ENCODE peak calls at places on chromosome 2, in seven cellular contexts. One of them, this sample, is unnamed.

GRCh38 chr2:240467149-240467642 is 31.7 kb downstream of the GPC1 start:
- DNase-seq in ascending aorta: no peak
- DNase-seq in choroid plexus epithelial cell: no peak
- DNase-seq in HuH-7.5: no peak
- DNase-seq in left lobe of liver: no peak
- DNase-seq in HCT116: no peak
- DNase-seq in Kasumi-1: no peak
- DNase-seq in this sample: no peak

GRCh38 chr2:231212329-231212845 is 14.0 kb downstream of the ARMC9 start:
- DNase-seq in ascending aorta: no peak
- DNase-seq in choroid plexus epithelial cell: peak
- DNase-seq in HuH-7.5: no peak
- DNase-seq in left lobe of liver: no peak
- DNase-seq in HCT116: no peak
- DNase-seq in Kasumi-1: no peak
- DNase-seq in this sample: no peak

GRCh38 chr2:46097714-46098480 is 199.3 kb upstream of the EPAS1 start:
- DNase-seq in ascending aorta: peak
- DNase-seq in choroid plexus epithelial cell: peak
- DNase-seq in HuH-7.5: no peak
- DNase-seq in left lobe of liver: no peak
- DNase-seq in HCT116: peak
- DNase-seq in Kasumi-1: no peak
- DNase-seq in this sample: no peak

GRCh38 chr2:113132622-113133021 is 5.2 kb downstream of the IL1RN start:
- DNase-seq in ascending aorta: peak
- DNase-seq in choroid plexus epithelial cell: no peak
- DNase-seq in HuH-7.5: no peak
- DNase-seq in left lobe of liver: peak
- DNase-seq in HCT116: no peak
- DNase-seq in Kasumi-1: no peak
- DNase-seq in this sample: peak

GRCh38 chr2:223563462-223563861 is 38.7 kb downstream of the SCG2 start:
- DNase-seq in ascending aorta: no peak
- DNase-seq in choroid plexus epithelial cell: peak
- DNase-seq in HuH-7.5: peak
- DNase-seq in left lobe of liver: no peak
- DNase-seq in HCT116: peak
- DNase-seq in Kasumi-1: no peak
- DNase-seq in this sample: no peak

GRCh38 chr2:141554810-141555209 is 576.0 kb downstream of the LRP1B start:
- DNase-seq in ascending aorta: no peak
- DNase-seq in choroid plexus epithelial cell: peak
- DNase-seq in HuH-7.5: no peak
- DNase-seq in left lobe of liver: no peak
- DNase-seq in HCT116: peak
- DNase-seq in Kasumi-1: peak
- DNase-seq in this sample: no peak

GRCh38 chr2:191679818-191680600 is 2.1 kb downstream of the NABP1 start:
- DNase-seq in ascending aorta: no peak
- DNase-seq in choroid plexus epithelial cell: peak
- DNase-seq in HuH-7.5: no peak
- DNase-seq in left lobe of liver: no peak
- DNase-seq in HCT116: peak
- DNase-seq in Kasumi-1: peak
- DNase-seq in this sample: no peak

GRCh38 chr2:70548233-70548632 is 5.4 kb downstream of the TGFA start:
- DNase-seq in ascending aorta: no peak
- DNase-seq in choroid plexus epithelial cell: no peak
- DNase-seq in HuH-7.5: no peak
- DNase-seq in left lobe of liver: no peak
- DNase-seq in HCT116: no peak
- DNase-seq in Kasumi-1: no peak
- DNase-seq in this sample: no peak

GRCh38 chr2:74772071-74772470 is 61.9 kb upstream of the HK2 start:
- DNase-seq in ascending aorta: no peak
- DNase-seq in choroid plexus epithelial cell: peak
- DNase-seq in HuH-7.5: no peak
- DNase-seq in left lobe of liver: no peak
- DNase-seq in HCT116: no peak
- DNase-seq in Kasumi-1: no peak
- DNase-seq in this sample: no peak

GRCh38 chr2:224837558-224837957 is 121.4 kb upstream of the CCDC195 start:
- DNase-seq in ascending aorta: no peak
- DNase-seq in choroid plexus epithelial cell: peak
- DNase-seq in HuH-7.5: no peak
- DNase-seq in left lobe of liver: no peak
- DNase-seq in HCT116: no peak
- DNase-seq in Kasumi-1: no peak
- DNase-seq in this sample: no peak

GRCh38 chr2:163682695-163683094 is 53.1 kb downstream of the FIGN start:
- DNase-seq in ascending aorta: no peak
- DNase-seq in choroid plexus epithelial cell: peak
- DNase-seq in HuH-7.5: no peak
- DNase-seq in left lobe of liver: no peak
- DNase-seq in HCT116: no peak
- DNase-seq in Kasumi-1: peak
- DNase-seq in this sample: no peak

GRCh38 chr2:8457620-8458255 is 224.1 kb upstream of the ID2 start:
- DNase-seq in ascending aorta: no peak
- DNase-seq in choroid plexus epithelial cell: no peak
- DNase-seq in HuH-7.5: peak
- DNase-seq in left lobe of liver: peak
- DNase-seq in HCT116: no peak
- DNase-seq in Kasumi-1: no peak
- DNase-seq in this sample: no peak

GRCh38 chr2:146804288-146804687 is 1040.5 kb upstream of the ACVR2A start:
- DNase-seq in ascending aorta: no peak
- DNase-seq in choroid plexus epithelial cell: no peak
- DNase-seq in HuH-7.5: no peak
- DNase-seq in left lobe of liver: no peak
- DNase-seq in HCT116: no peak
- DNase-seq in Kasumi-1: no peak
- DNase-seq in this sample: no peak

GRCh38 chr2:184261818-184262217 is 336.5 kb upstream of the ZNF804A start:
- DNase-seq in ascending aorta: no peak
- DNase-seq in choroid plexus epithelial cell: no peak
- DNase-seq in HuH-7.5: no peak
- DNase-seq in left lobe of liver: peak
- DNase-seq in HCT116: no peak
- DNase-seq in Kasumi-1: no peak
- DNase-seq in this sample: no peak

GRCh38 chr2:187187521-187187920 is 260.5 kb downstream of the CALCRL start:
- DNase-seq in ascending aorta: no peak
- DNase-seq in choroid plexus epithelial cell: no peak
- DNase-seq in HuH-7.5: no peak
- DNase-seq in left lobe of liver: no peak
- DNase-seq in HCT116: no peak
- DNase-seq in Kasumi-1: no peak
- DNase-seq in this sample: no peak

GRCh38 chr2:15730545-15731212 is 139.0 kb downstream of the DDX1 start:
- DNase-seq in ascending aorta: peak
- DNase-seq in choroid plexus epithelial cell: peak
- DNase-seq in HuH-7.5: peak
- DNase-seq in left lobe of liver: peak
- DNase-seq in HCT116: peak
- DNase-seq in Kasumi-1: no peak
- DNase-seq in this sample: peak

GRCh38 chr2:2871480-2872308 is 505.9 kb downstream of the EIPR1 start:
- DNase-seq in ascending aorta: no peak
- DNase-seq in choroid plexus epithelial cell: no peak
- DNase-seq in HuH-7.5: no peak
- DNase-seq in left lobe of liver: no peak
- DNase-seq in HCT116: no peak
- DNase-seq in Kasumi-1: no peak
- DNase-seq in this sample: no peak

GRCh38 chr2:54207666-54208195 is 48.3 kb downstream of the TSPYL6 start:
- DNase-seq in ascending aorta: no peak
- DNase-seq in choroid plexus epithelial cell: peak
- DNase-seq in HuH-7.5: peak
- DNase-seq in left lobe of liver: no peak
- DNase-seq in HCT116: no peak
- DNase-seq in Kasumi-1: no peak
- DNase-seq in this sample: no peak

GRCh38 chr2:70890469-70891065 is 45.1 kb upstream of the ATP6V1B1 start:
- DNase-seq in ascending aorta: no peak
- DNase-seq in choroid plexus epithelial cell: no peak
- DNase-seq in HuH-7.5: no peak
- DNase-seq in left lobe of liver: no peak
- DNase-seq in HCT116: no peak
- DNase-seq in Kasumi-1: no peak
- DNase-seq in this sample: no peak

GRCh38 chr2:10473121-10473756 is 25.1 kb upstream of the ODC1 start:
- DNase-seq in ascending aorta: no peak
- DNase-seq in choroid plexus epithelial cell: no peak
- DNase-seq in HuH-7.5: no peak
- DNase-seq in left lobe of liver: no peak
- DNase-seq in HCT116: no peak
- DNase-seq in Kasumi-1: no peak
- DNase-seq in this sample: no peak

GRCh38 chr2:223751012-223751411 is 86.4 kb downstream of the AP1S3 start:
- DNase-seq in ascending aorta: no peak
- DNase-seq in choroid plexus epithelial cell: peak
- DNase-seq in HuH-7.5: no peak
- DNase-seq in left lobe of liver: no peak
- DNase-seq in HCT116: no peak
- DNase-seq in Kasumi-1: no peak
- DNase-seq in this sample: peak

GRCh38 chr2:240055177-240055917 is 2.0 kb upstream of the OR6B3 start:
- DNase-seq in ascending aorta: no peak
- DNase-seq in choroid plexus epithelial cell: no peak
- DNase-seq in HuH-7.5: no peak
- DNase-seq in left lobe of liver: no peak
- DNase-seq in HCT116: no peak
- DNase-seq in Kasumi-1: no peak
- DNase-seq in this sample: no peak

GRCh38 chr2:222284466-222284865 is 14.3 kb downstream of the PAX3 start:
- DNase-seq in ascending aorta: no peak
- DNase-seq in choroid plexus epithelial cell: no peak
- DNase-seq in HuH-7.5: no peak
- DNase-seq in left lobe of liver: no peak
- DNase-seq in HCT116: no peak
- DNase-seq in Kasumi-1: no peak
- DNase-seq in this sample: no peak

GRCh38 chr2:75959724-75960123 is 249.0 kb upstream of the GCFC2 start:
- DNase-seq in ascending aorta: no peak
- DNase-seq in choroid plexus epithelial cell: no peak
- DNase-seq in HuH-7.5: no peak
- DNase-seq in left lobe of liver: no peak
- DNase-seq in HCT116: no peak
- DNase-seq in Kasumi-1: no peak
- DNase-seq in this sample: no peak

GRCh38 chr2:26541401-26542193 is 63.7 kb upstream of the OTOF start:
- DNase-seq in ascending aorta: no peak
- DNase-seq in choroid plexus epithelial cell: no peak
- DNase-seq in HuH-7.5: no peak
- DNase-seq in left lobe of liver: no peak
- DNase-seq in HCT116: no peak
- DNase-seq in Kasumi-1: no peak
- DNase-seq in this sample: no peak

GRCh38 chr2:69619725-69620124 is 23.8 kb downstream of the AAK1 start:
- DNase-seq in ascending aorta: no peak
- DNase-seq in choroid plexus epithelial cell: no peak
- DNase-seq in HuH-7.5: no peak
- DNase-seq in left lobe of liver: no peak
- DNase-seq in HCT116: no peak
- DNase-seq in Kasumi-1: peak
- DNase-seq in this sample: no peak

GRCh38 chr2:13581471-13581870 is 864.7 kb downstream of the TRIB2 start:
- DNase-seq in ascending aorta: no peak
- DNase-seq in choroid plexus epithelial cell: peak
- DNase-seq in HuH-7.5: no peak
- DNase-seq in left lobe of liver: no peak
- DNase-seq in HCT116: no peak
- DNase-seq in Kasumi-1: peak
- DNase-seq in this sample: no peak

GRCh38 chr2:49403722-49404507 is 249.6 kb upstream of the FSHR start:
- DNase-seq in ascending aorta: no peak
- DNase-seq in choroid plexus epithelial cell: no peak
- DNase-seq in HuH-7.5: no peak
- DNase-seq in left lobe of liver: no peak
- DNase-seq in HCT116: no peak
- DNase-seq in Kasumi-1: no peak
- DNase-seq in this sample: no peak

GRCh38 chr2:61241266-61241665 is 79.3 kb downstream of the C2orf74 start:
- DNase-seq in ascending aorta: no peak
- DNase-seq in choroid plexus epithelial cell: no peak
- DNase-seq in HuH-7.5: no peak
- DNase-seq in left lobe of liver: no peak
- DNase-seq in HCT116: no peak
- DNase-seq in Kasumi-1: no peak
- DNase-seq in this sample: no peak

GRCh38 chr2:158498043-158498748 is 41.4 kb downstream of the PKP4 start:
- DNase-seq in ascending aorta: no peak
- DNase-seq in choroid plexus epithelial cell: no peak
- DNase-seq in HuH-7.5: no peak
- DNase-seq in left lobe of liver: no peak
- DNase-seq in HCT116: no peak
- DNase-seq in Kasumi-1: no peak
- DNase-seq in this sample: no peak

GRCh38 chr2:215626812-215627281 is 191.0 kb upstream of the FN1 start:
- DNase-seq in ascending aorta: no peak
- DNase-seq in choroid plexus epithelial cell: peak
- DNase-seq in HuH-7.5: no peak
- DNase-seq in left lobe of liver: no peak
- DNase-seq in HCT116: no peak
- DNase-seq in Kasumi-1: no peak
- DNase-seq in this sample: no peak

GRCh38 chr2:48912110-48912509 is 156.6 kb upstream of the LHCGR start:
- DNase-seq in ascending aorta: no peak
- DNase-seq in choroid plexus epithelial cell: peak
- DNase-seq in HuH-7.5: peak
- DNase-seq in left lobe of liver: no peak
- DNase-seq in HCT116: no peak
- DNase-seq in Kasumi-1: peak
- DNase-seq in this sample: no peak

GRCh38 chr2:122543815-122544214 is 788.4 kb downstream of the TSN start:
- DNase-seq in ascending aorta: no peak
- DNase-seq in choroid plexus epithelial cell: peak
- DNase-seq in HuH-7.5: no peak
- DNase-seq in left lobe of liver: no peak
- DNase-seq in HCT116: no peak
- DNase-seq in Kasumi-1: no peak
- DNase-seq in this sample: no peak

GRCh38 chr2:46151582-46151981 is 145.6 kb upstream of the EPAS1 start:
- DNase-seq in ascending aorta: no peak
- DNase-seq in choroid plexus epithelial cell: peak
- DNase-seq in HuH-7.5: no peak
- DNase-seq in left lobe of liver: no peak
- DNase-seq in HCT116: no peak
- DNase-seq in Kasumi-1: no peak
- DNase-seq in this sample: no peak

GRCh38 chr2:227324671-227325055 is 388 bp upstream of the MFF start:
- DNase-seq in ascending aorta: no peak
- DNase-seq in choroid plexus epithelial cell: peak
- DNase-seq in HuH-7.5: peak
- DNase-seq in left lobe of liver: no peak
- DNase-seq in HCT116: peak
- DNase-seq in Kasumi-1: peak
- DNase-seq in this sample: no peak